ENCODE peak calls at places on chromosomes 3 and 15, in five cellular contexts. T is T-cell; R is activated CD4-positive, alpha-beta T cell treated with anti-CD3 and anti-CD28 coated beads for 36 hours; F is activated CD8-positive, alpha-beta T cell treated with anti-CD3 and anti-CD28 coated beads, Interleukin-2, amount 10 ng/mL, durations not matched to agents 7 days and 5 days; C is body of pancreas. I is an unnamed sample.

GRCh38 chr3:152302521-152303021 is 33.8 kb downstream of the MBNL1 start:
- ATAC-seq in T (peak), R (peak), F (peak), C (peak), I (peak)

GRCh38 chr3:124664804-124665203 is 65.4 kb upstream of the UMPS start:
- ATAC-seq in T (no peak), R (no peak), F (no peak), C (peak), I (no peak)

GRCh38 chr3:112126501-112126900 is 6.5 kb downstream of the GCSAM start:
- ATAC-seq in T (no peak), R (no peak), F (no peak), C (no peak), I (no peak)

GRCh38 chr3:100053929-100054620 is 60.2 kb downstream of the FILIP1L start:
- ATAC-seq in T (no peak), R (no peak), F (no peak), C (no peak), I (no peak)

GRCh38 chr3:156516284-156516683 is 38.6 kb downstream of the SSR3 start:
- ATAC-seq in T (no peak), R (no peak), F (no peak), C (no peak), I (no peak)

GRCh38 chr3:51997935-51998596 is 2.4 kb upstream of the RPL29 start:
- ATAC-seq in T (no peak), R (no peak), F (no peak), C (no peak), I (no peak)

GRCh38 chr3:35448121-35448520 is 191.2 kb upstream of the ARPP21 start:
- ATAC-seq in T (no peak), R (no peak), F (no peak), C (no peak), I (no peak)

GRCh38 chr15:83099290-83099689 is 8.2 kb upstream of the TM6SF1 start:
- ATAC-seq in T (no peak), R (no peak), F (no peak), C (no peak), I (no peak)

GRCh38 chr3:138588445-138588844 is 5.6 kb downstream of the CEP70 start:
- ATAC-seq in T (no peak), R (no peak), F (no peak), C (no peak), I (no peak)

GRCh38 chr15:39028069-39028468 is 463.5 kb upstream of the RASGRP1 start:
- ATAC-seq in T (no peak), R (no peak), F (no peak), C (no peak), I (no peak)

GRCh38 chr3:125292015-125292414 is 79.5 kb upstream of the SLC12A8 start:
- ATAC-seq in T (no peak), R (no peak), F (no peak), C (no peak), I (no peak)

GRCh38 chr15:40308844-40309189 is 1.1 kb upstream of the PLCB2 start:
- ATAC-seq in T (peak), R (peak), F (peak), C (no peak), I (peak)

GRCh38 chr3:30631237-30631961 is 25.0 kb downstream of the TGFBR2 start:
- ATAC-seq in T (peak), R (peak), F (peak), C (no peak), I (peak)

GRCh38 chr3:150784747-150785125 is 21.8 kb upstream of the SIAH2 start:
- ATAC-seq in T (no peak), R (no peak), F (no peak), C (no peak), I (no peak)

GRCh38 chr3:97439373-97439772 is 325.2 kb upstream of the ARL6 start:
- ATAC-seq in T (no peak), R (no peak), F (no peak), C (no peak), I (no peak)

GRCh38 chr3:127102587-127102986 is 90.3 kb upstream of the PRR23E start:
- ATAC-seq in T (no peak), R (no peak), F (no peak), C (no peak), I (no peak)

GRCh38 chr3:12833226-12834161 is 7.9 kb downstream of the RPL32 start:
- ATAC-seq in T (no peak), R (peak), F (no peak), C (no peak), I (no peak)

GRCh38 chr3:181486496-181486895 is 225.2 kb upstream of the SOX2 start:
- ATAC-seq in T (no peak), R (no peak), F (no peak), C (no peak), I (no peak)

GRCh38 chr3:184656991-184657669 is 54.7 kb downstream of the MAGEF1 start:
- ATAC-seq in T (no peak), R (peak), F (no peak), C (no peak), I (peak)

GRCh38 chr15:84828433-84828908 is 11.3 kb downstream of the ALPK3 start:
- ATAC-seq in T (no peak), R (no peak), F (no peak), C (peak), I (no peak)

GRCh38 chr3:184334470-184335158 is 2.8 kb upstream of the FAM131A start:
- ATAC-seq in T (peak), R (peak), F (peak), C (no peak), I (peak)

GRCh38 chr15:55696221-55696620 is 46.7 kb downstream of the PRTG start:
- ATAC-seq in T (no peak), R (no peak), F (no peak), C (no peak), I (no peak)

GRCh38 chr15:70451861-70452653 is 311.3 kb downstream of the UACA start:
- ATAC-seq in T (peak), R (peak), F (peak), C (no peak), I (peak)

GRCh38 chr3:148146947-148147346 is 550.8 kb upstream of the AGTR1 start:
- ATAC-seq in T (no peak), R (no peak), F (no peak), C (no peak), I (no peak)

GRCh38 chr15:62758952-62759349 is 283.6 kb upstream of the TPM1 start:
- ATAC-seq in T (no peak), R (no peak), F (no peak), C (peak), I (no peak)

GRCh38 chr3:122332551-122332950 is 7.5 kb downstream of the CSTA start:
- ATAC-seq in T (no peak), R (no peak), F (no peak), C (no peak), I (no peak)

GRCh38 chr3:172125963-172126403 is 86.6 kb downstream of the FNDC3B start:
- ATAC-seq in T (no peak), R (no peak), F (no peak), C (peak), I (no peak)

GRCh38 chr3:131033480-131034080 is 6.9 kb downstream of the NEK11 start:
- ATAC-seq in T (peak), R (peak), F (peak), C (no peak), I (peak)

GRCh38 chr15:71093089-71094024 is 21.9 kb upstream of the THSD4 start:
- ATAC-seq in T (no peak), R (no peak), F (no peak), C (peak), I (no peak)

GRCh38 chr15:29825205-29825604 is 2.9 kb upstream of the TJP1 start:
- ATAC-seq in T (peak), R (no peak), F (peak), C (no peak), I (peak)

GRCh38 chr3:138640537-138640936 is 32.0 kb downstream of the FAIM start:
- ATAC-seq in T (no peak), R (no peak), F (no peak), C (no peak), I (no peak)

GRCh38 chr3:41688595-41689380 is 273.1 kb downstream of the ULK4 start:
- ATAC-seq in T (no peak), R (no peak), F (no peak), C (peak), I (no peak)

GRCh38 chr3:159829056-159829995 is 159.3 kb upstream of the IL12A start:
- ATAC-seq in T (no peak), R (no peak), F (no peak), C (peak), I (no peak)

GRCh38 chr3:123740391-123740822 is 143.7 kb downstream of the MYLK start:
- ATAC-seq in T (no peak), R (no peak), F (no peak), C (no peak), I (no peak)

GRCh38 chr3:73624363-73625123 is at the start of gene PDZRN3:
- ATAC-seq in T (no peak), R (no peak), F (no peak), C (peak), I (no peak)

GRCh38 chr3:67614195-67614594 is 40.2 kb downstream of the SUCLG2 start:
- ATAC-seq in T (no peak), R (no peak), F (no peak), C (no peak), I (no peak)

GRCh38 chr3:16254933-16255725 is 9.6 kb downstream of the DPH3 start:
- ATAC-seq in T (no peak), R (peak), F (peak), C (no peak), I (peak)

I was measured in activated T-helper 17 cell treated with anti-CD3 and anti-CD28 coated beads, Interleukin-2, amount 50 U/mL, for 72 hours.